ENCODE peak calls at places on chromosome 15, in six cellular contexts. One of them, this sample, is unnamed.

GRCh38 chr15:25134546-25134945 is 179.8 kb downstream of the SNRPN start:
- DNase-seq in HCT116: no peak
- DNase-seq in K562: no peak
- DNase-seq in H1: no peak
- DNase-seq in GM12878: no peak
- DNase-seq in HepG2: peak
- DNase-seq in this sample: no peak

GRCh38 chr15:80527406-80527805 is 123.2 kb downstream of the ARNT2 start:
- DNase-seq in HCT116: no peak
- DNase-seq in K562: no peak
- DNase-seq in GM12878: no peak
- DNase-seq in H1: no peak
- DNase-seq in HepG2: no peak
- DNase-seq in this sample: no peak

GRCh38 chr15:72379856-72380255 is 4.0 kb upstream of the HEXA start:
- DNase-seq in K562: no peak
- DNase-seq in GM12878: no peak
- DNase-seq in H1: no peak
- DNase-seq in HepG2: no peak
- DNase-seq in HCT116: no peak
- DNase-seq in this sample: no peak

GRCh38 chr15:29225534-29226224 is 43.9 kb downstream of the NSMCE3 start:
- DNase-seq in GM12878: no peak
- DNase-seq in H1: no peak
- DNase-seq in HCT116: no peak
- DNase-seq in HepG2: no peak
- DNase-seq in K562: peak
- DNase-seq in this sample: no peak

GRCh38 chr15:41235929-41236328 is 4.9 kb downstream of the CHP1 start:
- DNase-seq in HCT116: no peak
- DNase-seq in H1: no peak
- DNase-seq in K562: no peak
- DNase-seq in GM12878: no peak
- DNase-seq in HepG2: no peak
- DNase-seq in this sample: no peak

GRCh38 chr15:40407343-40407990 is 1.9 kb downstream of the IVD start:
- DNase-seq in H1: no peak
- DNase-seq in HepG2: no peak
- DNase-seq in HCT116: no peak
- DNase-seq in GM12878: peak
- DNase-seq in K562: no peak
- DNase-seq in this sample: no peak

GRCh38 chr15:96878129-96878528 is 547.6 kb downstream of the NR2F2 start:
- DNase-seq in GM12878: no peak
- DNase-seq in HCT116: no peak
- DNase-seq in HepG2: no peak
- DNase-seq in H1: no peak
- DNase-seq in K562: no peak
- DNase-seq in this sample: no peak

GRCh38 chr15:63250312-63250965 is 27.0 kb upstream of the APH1B start:
- DNase-seq in HepG2: no peak
- DNase-seq in GM12878: no peak
- DNase-seq in HCT116: no peak
- DNase-seq in K562: no peak
- DNase-seq in H1: no peak
- DNase-seq in this sample: no peak

GRCh38 chr15:49815506-49815905 is 194.7 kb downstream of the DTWD1 start:
- DNase-seq in HepG2: no peak
- DNase-seq in H1: no peak
- DNase-seq in HCT116: no peak
- DNase-seq in GM12878: no peak
- DNase-seq in K562: no peak
- DNase-seq in this sample: no peak

GRCh38 chr15:67824900-67825879 is at the start of gene SKOR1:
- DNase-seq in GM12878: no peak
- DNase-seq in H1: no peak
- DNase-seq in K562: no peak
- DNase-seq in HepG2: no peak
- DNase-seq in HCT116: no peak
- DNase-seq in this sample: no peak

GRCh38 chr15:50123861-50124556 is 5.0 kb upstream of the ATP8B4 start:
- DNase-seq in K562: no peak
- DNase-seq in HepG2: no peak
- DNase-seq in GM12878: no peak
- DNase-seq in HCT116: no peak
- DNase-seq in H1: no peak
- DNase-seq in this sample: no peak

GRCh38 chr15:50265620-50266019 is at the start of gene HDC:
- DNase-seq in GM12878: no peak
- DNase-seq in H1: no peak
- DNase-seq in HepG2: no peak
- DNase-seq in K562: no peak
- DNase-seq in HCT116: no peak
- DNase-seq in this sample: no peak

GRCh38 chr15:59232476-59232875 is 25.8 kb downstream of the LDHAL6B start:
- DNase-seq in HepG2: no peak
- DNase-seq in HCT116: no peak
- DNase-seq in K562: no peak
- DNase-seq in H1: no peak
- DNase-seq in GM12878: no peak
- DNase-seq in this sample: no peak

GRCh38 chr15:98853161-98853560 is 154.4 kb downstream of the PGPEP1L start:
- DNase-seq in H1: no peak
- DNase-seq in HepG2: peak
- DNase-seq in K562: peak
- DNase-seq in GM12878: peak
- DNase-seq in HCT116: peak
- DNase-seq in this sample: peak

GRCh38 chr15:52098328-52098727 is 14.2 kb downstream of the BCL2L10 start:
- DNase-seq in H1: no peak
- DNase-seq in HCT116: no peak
- DNase-seq in GM12878: no peak
- DNase-seq in K562: no peak
- DNase-seq in HepG2: no peak
- DNase-seq in this sample: no peak

GRCh38 chr15:96321422-96322391 is 8.8 kb upstream of the NR2F2 start:
- DNase-seq in HCT116: no peak
- DNase-seq in HepG2: no peak
- DNase-seq in GM12878: no peak
- DNase-seq in K562: no peak
- DNase-seq in H1: no peak
- DNase-seq in this sample: no peak

GRCh38 chr15:66713843-66714508 is 11.9 kb downstream of the SMAD6 start:
- DNase-seq in K562: peak
- DNase-seq in GM12878: peak
- DNase-seq in HCT116: no peak
- DNase-seq in HepG2: no peak
- DNase-seq in H1: no peak
- DNase-seq in this sample: no peak

GRCh38 chr15:74957301-74958035 is 896 bp upstream of the RPP25 start:
- DNase-seq in HCT116: no peak
- DNase-seq in GM12878: no peak
- DNase-seq in H1: no peak
- DNase-seq in HepG2: no peak
- DNase-seq in K562: no peak
- DNase-seq in this sample: no peak

GRCh38 chr15:38560456-38560926 is 4.1 kb downstream of the RASGRP1 start:
- DNase-seq in K562: no peak
- DNase-seq in HepG2: no peak
- DNase-seq in HCT116: no peak
- DNase-seq in H1: no peak
- DNase-seq in GM12878: no peak
- DNase-seq in this sample: no peak

GRCh38 chr15:92069308-92070244 is 216.1 kb downstream of the SLCO3A1 start:
- DNase-seq in HCT116: peak
- DNase-seq in H1: no peak
- DNase-seq in GM12878: peak
- DNase-seq in HepG2: no peak
- DNase-seq in K562: peak
- DNase-seq in this sample: no peak

GRCh38 chr15:31145271-31145911 is 43.9 kb upstream of the TRPM1 start:
- DNase-seq in HCT116: no peak
- DNase-seq in HepG2: peak
- DNase-seq in K562: no peak
- DNase-seq in GM12878: no peak
- DNase-seq in H1: no peak
- DNase-seq in this sample: no peak

GRCh38 chr15:43514241-43515057 is 3.0 kb upstream of the MAP1A start:
- DNase-seq in HepG2: peak
- DNase-seq in H1: no peak
- DNase-seq in K562: peak
- DNase-seq in HCT116: no peak
- DNase-seq in GM12878: no peak
- DNase-seq in this sample: no peak

GRCh38 chr15:87949214-87949933 is 307.2 kb downstream of the NTRK3 start:
- DNase-seq in H1: no peak
- DNase-seq in HepG2: no peak
- DNase-seq in K562: no peak
- DNase-seq in GM12878: no peak
- DNase-seq in HCT116: no peak
- DNase-seq in this sample: no peak

GRCh38 chr15:25675396-25675795 is 187.7 kb downstream of the ATP10A start:
- DNase-seq in H1: no peak
- DNase-seq in K562: no peak
- DNase-seq in GM12878: no peak
- DNase-seq in HCT116: no peak
- DNase-seq in HepG2: no peak
- DNase-seq in this sample: no peak

GRCh38 chr15:66787472-66787871 is 85.4 kb downstream of the SMAD6 start:
- DNase-seq in GM12878: no peak
- DNase-seq in K562: no peak
- DNase-seq in H1: no peak
- DNase-seq in HCT116: no peak
- DNase-seq in HepG2: no peak
- DNase-seq in this sample: no peak

GRCh38 chr15:70439880-70440279 is 323.5 kb downstream of the UACA start:
- DNase-seq in H1: no peak
- DNase-seq in K562: no peak
- DNase-seq in HepG2: no peak
- DNase-seq in GM12878: no peak
- DNase-seq in HCT116: no peak
- DNase-seq in this sample: no peak
- TF ChIP-seq ZNF274 in H1: no peak
- TF ChIP-seq ZNF274 in K562: no peak
- TF ChIP-seq ZNF274 in HepG2: no peak
- TF ChIP-seq ZNF274 in GM12878: no peak
- TF ChIP-seq ZNF274 in HCT116: no peak
- TF ChIP-seq ZNF274 in this sample: no peak

GRCh38 chr15:90654233-90655124 is 62.7 kb upstream of the BLM start:
- DNase-seq in H1: no peak
- DNase-seq in HCT116: no peak
- DNase-seq in K562: no peak
- DNase-seq in GM12878: no peak
- DNase-seq in HepG2: no peak
- DNase-seq in this sample: no peak
- TF ChIP-seq YY1 in H1: no peak
- TF ChIP-seq YY1 in HCT116: no peak
- TF ChIP-seq YY1 in K562: no peak
- TF ChIP-seq YY1 in GM12878: no peak
- TF ChIP-seq YY1 in HepG2: no peak
- TF ChIP-seq YY1 in this sample: no peak

DNA sequence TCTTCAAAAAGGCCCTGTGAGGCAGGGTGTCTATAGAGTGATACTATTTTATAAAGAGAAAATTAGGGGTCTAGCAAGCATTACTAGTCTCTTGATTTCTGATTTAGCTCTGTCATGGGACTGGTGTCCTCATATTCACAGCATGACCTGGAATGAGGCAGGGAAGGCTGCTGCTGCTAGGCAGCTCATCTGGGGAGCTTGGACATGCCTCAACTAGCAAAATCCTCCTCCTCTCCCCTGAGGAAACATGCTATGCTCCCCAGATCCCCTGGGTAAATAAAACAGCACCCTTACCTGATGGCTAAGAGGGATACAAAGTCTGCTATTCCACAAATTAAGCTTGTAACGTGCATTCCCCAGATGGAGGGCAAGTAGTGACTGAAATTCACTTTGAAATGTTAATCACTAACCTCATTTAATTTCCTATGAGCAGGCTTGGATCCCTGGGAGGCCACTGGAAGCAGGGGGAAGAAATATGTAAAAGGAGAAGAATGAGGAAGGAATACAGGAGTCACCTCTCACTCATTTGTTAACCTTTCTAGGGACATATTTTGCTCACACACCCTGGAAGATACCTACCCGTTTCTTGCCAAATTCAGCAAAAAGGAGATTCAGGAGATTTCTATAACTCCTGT is 709.4 kb downstream of the SQOR start:
- DNase-seq in K562: no peak
- DNase-seq in H1: no peak
- DNase-seq in HepG2: no peak
- DNase-seq in GM12878: no peak
- DNase-seq in HCT116: no peak
- DNase-seq in this sample: no peak
- TF ChIP-seq ZNF274 in K562: no peak
- TF ChIP-seq ZNF274 in H1: no peak
- TF ChIP-seq ZNF274 in HepG2: no peak
- TF ChIP-seq ZNF274 in GM12878: no peak
- TF ChIP-seq ZNF274 in HCT116: no peak
- TF ChIP-seq ZNF274 in this sample: no peak

GRCh38 chr15:37140531-37141053 is 40.2 kb upstream of the MEIS2 start:
- DNase-seq in H1: no peak
- DNase-seq in GM12878: no peak
- DNase-seq in HepG2: no peak
- DNase-seq in K562: no peak
- DNase-seq in HCT116: no peak
- DNase-seq in this sample: no peak
- TF ChIP-seq YY1 in H1: no peak
- TF ChIP-seq YY1 in GM12878: no peak
- TF ChIP-seq YY1 in HepG2: no peak
- TF ChIP-seq YY1 in K562: no peak
- TF ChIP-seq YY1 in HCT116: no peak
- TF ChIP-seq YY1 in this sample: no peak

DNA sequence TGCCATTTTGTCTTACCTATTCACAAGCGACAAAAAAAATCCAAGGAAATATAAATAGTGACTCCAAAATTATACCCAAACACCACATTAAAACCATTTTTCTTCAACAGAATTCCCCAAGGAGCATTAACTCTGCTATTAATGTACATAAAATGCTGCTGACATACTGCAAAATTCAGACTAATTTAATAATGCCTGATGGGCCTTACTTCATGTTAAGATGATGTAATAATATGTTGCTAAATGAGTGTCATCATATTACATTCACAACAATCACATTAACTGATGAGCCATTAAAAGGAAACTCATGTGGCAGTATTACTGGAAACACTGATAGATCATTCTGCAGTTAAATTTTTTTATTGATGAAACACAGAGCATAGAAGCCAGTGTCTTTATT is 204.9 kb upstream of the CGNL1 start:
- DNase-seq in HCT116: no peak
- DNase-seq in GM12878: no peak
- DNase-seq in H1: no peak
- DNase-seq in HepG2: no peak
- DNase-seq in K562: no peak
- DNase-seq in this sample: no peak
- TF ChIP-seq ZNF274 in HCT116: no peak
- TF ChIP-seq ZNF274 in GM12878: no peak
- TF ChIP-seq ZNF274 in H1: no peak
- TF ChIP-seq ZNF274 in HepG2: no peak
- TF ChIP-seq ZNF274 in K562: no peak
- TF ChIP-seq ZNF274 in this sample: no peak